ENCODE peak calls at places on chromosomes 2 and 18, in five cellular contexts. S is cardiac muscle cell, J is GM23338, H is HCT116, Y is RWPE1. L is an unnamed sample.

GRCh38 chr2:120526047-120526562 is 180.2 kb downstream of the INHBB start:
- DNase-seq in Y (no peak), H (no peak), J (peak; percentile 56), S (no peak), L (no peak)

GRCh38 chr18:4106407-4107033 is 348.6 kb downstream of the DLGAP1 start:
- DNase-seq in S (peak; percentile 70), H (peak; percentile 42), J (peak; percentile 89), Y (peak; percentile 6), L (peak; percentile 13)

GRCh38 chr2:127651987-127652550 is 6.1 kb downstream of the GPR17 start:
- DNase-seq in H (no peak), S (peak; percentile 78), Y (no peak), J (no peak), L (no peak)

GRCh38 chr2:72901426-72901825 is 14.2 kb downstream of the SPR start:
- DNase-seq in J (no peak), S (no peak), Y (no peak), H (no peak), L (no peak)

GRCh38 chr2:239293450-239294430 is 107.1 kb downstream of the HDAC4 start:
- DNase-seq in J (no peak), Y (no peak), H (no peak), S (no peak), L (no peak)

GRCh38 chr2:203870481-203870880 is 2.9 kb downstream of the CTLA4 start:
- DNase-seq in H (no peak), S (no peak), Y (no peak), J (no peak), L (no peak)

GRCh38 chr2:73979021-73979420 is 5.7 kb upstream of the TET3 start:
- DNase-seq in J (peak; percentile 81), S (no peak), H (no peak), Y (no peak), L (no peak)

GRCh38 chr2:55025082-55025481 is 25.2 kb downstream of the RTN4 start:
- DNase-seq in Y (no peak), S (no peak), H (no peak), J (no peak), L (no peak)

GRCh38 chr2:65997941-65998340 is 437.0 kb upstream of the MEIS1 start:
- DNase-seq in H (no peak), S (no peak), Y (no peak), J (no peak), L (no peak)

GRCh38 chr2:120470717-120471060 is 124.8 kb downstream of the INHBB start:
- DNase-seq in S (no peak), H (no peak), J (no peak), Y (no peak), L (no peak)

GRCh38 chr18:71022389-71022788 is 733.5 kb downstream of the SOCS6 start:
- DNase-seq in S (no peak), Y (no peak), H (no peak), J (no peak), L (no peak)

GRCh38 chr2:110659248-110659647 is 18.6 kb downstream of the BUB1 start:
- DNase-seq in H (no peak), J (no peak), Y (no peak), S (no peak), L (no peak)

GRCh38 chr2:228048838-228049490 is 132.5 kb downstream of the SPHKAP start:
- DNase-seq in J (peak; percentile 89), H (peak; percentile 61), Y (peak; percentile 71), S (peak; percentile 74), L (peak; percentile 59)

GRCh38 chr2:101111262-101111838 is 39.8 kb downstream of the TBC1D8 start:
- DNase-seq in S (no peak), Y (no peak), J (no peak), H (no peak), L (no peak)
- H3K27ac ChIP-seq in S (no peak overlapping the region), Y (peak overlapping the region; percentile 14), J (no peak overlapping the region), H (no peak overlapping the region), L (no peak overlapping the region)

GRCh38 chr2:33599943-33600192 is 769 bp upstream of the FAM98A start:
- DNase-seq in J (no peak), Y (no peak), H (no peak), S (no peak), L (no peak)
- H3K27ac ChIP-seq in J (peak overlapping the region; percentile 32), Y (peak overlapping the region; percentile 70), H (peak overlapping the region; percentile 28), S (no peak overlapping the region), L (no peak overlapping the region)

GRCh38 chr2:96146881-96147592 is 1.8 kb upstream of the DUSP2 start:
- DNase-seq in J (no peak), H (no peak), S (no peak), Y (no peak), L (no peak)

GRCh38 chr2:96147593-96148201 is 2.5 kb upstream of the DUSP2 start:
- DNase-seq in H (no peak), Y (no peak), S (no peak), J (no peak), L (no peak)

GRCh38 chr2:96145028-96145939 is at the start of gene DUSP2:
- DNase-seq in S (peak; percentile 79), J (peak; percentile 74), H (peak; percentile 57), Y (peak; percentile 76), L (no peak)

GRCh38 chr2:96144481-96145027 is 686 bp downstream of the DUSP2 start:
- DNase-seq in J (peak; percentile 45), H (no peak), S (no peak), Y (peak; percentile 29), L (peak; percentile 23)

GRCh38 chr2:96146151-96146880 is 1.1 kb upstream of the DUSP2 start:
- DNase-seq in H (no peak), Y (no peak), S (peak; percentile 60), J (no peak), L (no peak)
- H3K27ac ChIP-seq in H (no peak overlapping the region), Y (peak overlapping the region; percentile 49), S (no peak overlapping the region), J (no peak overlapping the region), L (peak overlapping the region; percentile 41)

DNA sequence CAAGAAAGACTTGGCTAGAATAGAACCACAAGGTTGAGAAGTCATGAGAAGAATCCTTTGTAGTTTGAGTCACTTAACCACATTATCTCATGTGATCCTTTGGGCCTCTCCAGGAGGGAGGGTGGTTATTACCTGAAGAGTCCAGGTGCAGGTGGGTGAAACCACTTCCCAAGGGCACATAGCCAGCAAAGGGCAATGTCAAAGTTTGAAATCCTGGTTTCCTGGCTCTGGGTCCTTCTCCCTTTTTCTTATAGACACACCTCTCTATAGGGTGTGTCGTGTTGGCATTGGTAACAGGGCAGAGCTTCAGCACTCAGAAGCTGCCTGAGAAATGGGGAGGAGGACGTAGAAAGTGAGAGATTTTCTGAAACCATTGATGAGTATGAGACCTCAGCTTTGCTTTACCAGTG is 137.9 kb downstream of the MGAT5 start:
- DNase-seq in S (no peak), Y (peak; percentile 80), J (no peak), H (peak; percentile 23), L (peak; percentile 99)
- H3K27ac ChIP-seq in S (no peak overlapping the region), Y (no peak overlapping the region), J (no peak overlapping the region), H (no peak overlapping the region), L (peak overlapping the region; percentile 70)

GRCh38 chr2:119225926-119226325 is 2.3 kb downstream of the STEAP3 start:
- DNase-seq in Y (no peak), H (no peak), J (no peak), S (no peak), L (no peak)

GRCh38 chr2:119227346-119227745 is 3.7 kb downstream of the STEAP3 start:
- DNase-seq in S (no peak), Y (no peak), J (no peak), H (no peak), L (no peak)

GRCh38 chr2:119223521-119224390 is at the start of gene STEAP3:
- DNase-seq in Y (peak; percentile 72), S (peak; percentile 66), J (peak; percentile 86), H (peak; percentile 34), L (no peak)

GRCh38 chr2:119224391-119224972 is 848 bp downstream of the STEAP3 start:
- DNase-seq in S (no peak), Y (no peak), H (no peak), J (no peak), L (no peak)

DNA sequence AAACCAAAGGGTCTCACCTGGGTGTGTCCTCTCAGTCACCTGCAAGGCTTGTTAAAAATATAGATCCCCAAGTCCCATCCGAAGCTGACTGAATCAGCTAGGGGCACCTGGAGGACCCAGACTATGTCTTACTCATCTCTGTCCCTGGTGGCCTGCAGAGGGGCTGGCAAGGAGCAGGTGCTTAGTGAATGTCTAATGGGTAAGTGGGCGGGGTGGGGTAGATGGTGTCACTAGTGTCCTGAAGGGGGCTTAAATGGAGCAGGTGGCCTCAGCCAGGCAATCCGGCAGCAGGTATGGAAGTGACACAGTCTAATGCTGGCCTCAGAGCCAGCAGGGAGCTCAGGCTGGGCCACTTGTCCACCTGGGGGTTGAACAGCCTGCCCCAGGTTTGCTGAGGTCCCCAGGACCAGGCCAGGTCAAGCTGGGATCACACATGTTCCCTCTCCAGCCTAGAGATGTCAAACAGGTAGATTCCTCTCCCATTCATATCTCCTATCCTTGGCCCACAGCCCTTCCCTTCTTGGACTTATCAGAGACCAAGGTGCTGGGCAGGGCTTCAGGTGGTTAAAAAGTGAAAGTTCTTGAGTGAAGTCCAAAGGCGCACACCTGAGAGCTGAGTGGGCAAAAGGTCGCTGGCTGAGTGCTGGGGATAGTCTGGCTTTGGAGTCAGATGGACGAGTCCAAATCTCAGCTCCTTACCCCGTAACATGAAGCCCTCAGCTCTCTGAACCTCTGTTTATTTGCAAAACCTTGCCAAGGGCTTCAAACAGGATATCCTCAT is 1.6 kb downstream of the STEAP3 start:
- DNase-seq in H (no peak), S (no peak), Y (no peak), J (peak; percentile 31), L (no peak)
- H3K27ac ChIP-seq in H (no peak overlapping the region), S (no peak overlapping the region), Y (no peak overlapping the region), J (no peak overlapping the region), L (no peak overlapping the region)

DNA sequence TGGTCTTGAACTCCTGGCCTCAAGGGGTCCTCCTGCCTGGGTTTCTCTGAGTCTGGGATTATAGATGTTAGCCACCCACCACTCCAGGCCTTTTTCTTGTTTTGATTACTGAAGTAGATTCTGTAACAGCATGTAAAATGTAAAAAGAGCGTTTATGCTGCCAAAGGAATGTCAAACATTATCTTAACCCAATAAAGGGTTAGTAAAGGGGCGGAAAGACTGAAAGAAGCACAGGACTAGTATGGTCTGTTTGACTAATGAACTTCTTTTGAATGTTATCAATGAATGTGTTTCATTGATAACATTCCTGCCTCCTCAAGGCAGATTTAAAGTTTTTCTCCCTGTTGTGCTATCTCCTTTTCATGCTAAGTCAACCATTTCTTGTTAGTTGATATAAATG is 29.4 kb downstream of the GPD2 start:
- DNase-seq in Y (no peak), H (no peak), J (no peak), S (peak; percentile 16), L (no peak)
- H3K27ac ChIP-seq in Y (no peak overlapping the region), H (no peak overlapping the region), J (no peak overlapping the region), S (no peak overlapping the region), L (peak overlapping the region; percentile 17)

GRCh38 chr18:31774477-31774785 is 13.8 kb upstream of the SLC25A52 start:
- DNase-seq in H (no peak), J (no peak), S (no peak), Y (no peak), L (no peak)
- H3K27ac ChIP-seq in H (no peak overlapping the region), J (no peak overlapping the region), S (no peak overlapping the region), Y (no peak overlapping the region), L (no peak overlapping the region)

L was measured in foreskin keratinocyte.